ENCODE peak calls at places on chromosomes 2 and 18, in six cellular contexts. R is K562, G is HCT116, B is HepG2, O is H1, V is GM12878. W is an unnamed sample.

GRCh38 chr18:36298113-36298701 is 694 bp downstream of the FHOD3 start:
- DNase-seq in R (peak), G (no peak), B (no peak), O (no peak), V (no peak), W (peak)

GRCh38 chr18:41842886-41843285 is 112.1 kb upstream of the PIK3C3 start:
- DNase-seq in R (no peak), G (no peak), B (no peak), O (no peak), V (no peak), W (no peak)

GRCh38 chr2:31136732-31137131 is 1.5 kb downstream of the GALNT14 start:
- DNase-seq in R (no peak), G (no peak), B (no peak), O (no peak), V (no peak), W (no peak)

GRCh38 chr2:34012728-34013302 is 413.7 kb upstream of the FAM98A start:
- DNase-seq in R (no peak), G (peak), B (peak), O (peak), V (no peak), W (peak)

GRCh38 chr2:225074366-225074765 is 32.1 kb upstream of the DOCK10 start:
- DNase-seq in R (no peak), G (no peak), B (no peak), O (no peak), V (no peak), W (no peak)

GRCh38 chr2:109448946-109449788 is 164.6 kb downstream of the SEPTIN10 start:
- DNase-seq in R (no peak), G (peak), B (no peak), O (no peak), V (no peak), W (no peak)

GRCh38 chr18:24600076-24600654 is 139.7 kb downstream of the HRH4 start:
- DNase-seq in R (peak), G (peak), B (peak), O (no peak), V (no peak), W (no peak)

GRCh38 chr2:80246449-80247025 is 58.0 kb downstream of the LRRTM1 start:
- DNase-seq in R (no peak), G (no peak), B (no peak), O (no peak), V (no peak), W (no peak)

GRCh38 chr18:44796505-44797198 is 116.0 kb downstream of the SETBP1 start:
- DNase-seq in R (no peak), G (no peak), B (peak), O (no peak), V (no peak), W (no peak)

GRCh38 chr2:240960309-240960962 is 38.0 kb upstream of the SNED1 start:
- DNase-seq in R (no peak), G (no peak), B (peak), O (no peak), V (no peak), W (no peak)

GRCh38 chr18:49967171-49967570 is 153.8 kb upstream of the ACAA2 start:
- DNase-seq in R (no peak), G (peak), B (peak), O (no peak), V (peak), W (no peak)

GRCh38 chr2:120346667-120347358 is 877 bp downstream of the INHBB start:
- DNase-seq in R (no peak), G (no peak), B (no peak), O (no peak), V (no peak), W (peak)

GRCh38 chr2:68741805-68742306 is 7.2 kb downstream of the ARHGAP25 start:
- DNase-seq in R (no peak), G (no peak), B (no peak), O (no peak), V (no peak), W (no peak)

GRCh38 chr2:8704906-8705305 is 23.1 kb downstream of the ID2 start:
- DNase-seq in R (no peak), G (no peak), B (no peak), O (no peak), V (no peak), W (no peak)

GRCh38 chr2:221124542-221125235 is 447.4 kb downstream of the EPHA4 start:
- DNase-seq in R (no peak), G (no peak), B (no peak), O (no peak), V (no peak), W (peak)

GRCh38 chr2:236177604-236177966 is 9.4 kb upstream of the GBX2 start:
- DNase-seq in R (peak), G (peak), B (peak), O (no peak), V (no peak), W (peak)

GRCh38 chr2:113251118-113251517 is 27.6 kb downstream of the PAX8 start:
- DNase-seq in R (peak), G (no peak), B (no peak), O (no peak), V (no peak), W (no peak)

GRCh38 chr18:44411971-44412370 is 268.7 kb upstream of the SETBP1 start:
- DNase-seq in R (no peak), G (no peak), B (no peak), O (no peak), V (no peak), W (no peak)

GRCh38 chr2:64417624-64418023 is 36.3 kb upstream of the LGALSL start:
- DNase-seq in R (no peak), G (no peak), B (no peak), O (no peak), V (no peak), W (no peak)

GRCh38 chr2:21123473-21124393 is at the start of gene TDRD15:
- DNase-seq in R (peak), G (no peak), B (no peak), O (no peak), V (no peak), W (no peak)

DNA sequence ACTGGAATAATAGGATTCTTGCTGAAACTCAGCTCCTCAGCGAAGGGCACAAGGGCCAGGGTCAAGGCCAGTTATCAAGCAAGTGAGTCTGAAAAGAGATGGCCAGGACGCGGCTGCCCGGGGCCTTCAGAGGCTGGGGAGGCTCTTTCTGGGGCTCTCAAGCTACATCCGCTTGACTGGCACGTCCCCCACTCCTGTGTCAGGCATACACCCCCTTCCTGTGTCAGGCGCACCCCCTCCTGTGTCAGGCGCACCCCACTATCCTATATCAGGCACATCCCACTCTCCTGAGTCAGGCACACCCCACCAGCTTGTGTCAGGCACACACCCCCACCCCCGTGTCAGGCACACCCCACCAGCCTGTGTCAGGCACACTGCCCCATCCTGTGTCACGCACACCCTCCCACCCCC is 91.8 kb downstream of the TPO start:
- DNase-seq in R (no peak), G (no peak), B (no peak), O (no peak), V (no peak), W (no peak)
- TF ChIP-seq ATF3 in R (no peak), G (no peak), B (no peak), O (no peak), V (no peak), W (no peak)

GRCh38 chr2:10926191-10926830 is 14.6 kb downstream of the KCNF1 start:
- DNase-seq in R (no peak), G (no peak), B (no peak), O (no peak), V (no peak), W (no peak)
- TF ChIP-seq ATF3 in R (no peak), G (no peak), B (no peak), O (no peak), V (no peak), W (no peak)

GRCh38 chr18:34159691-34160185 is 65.0 kb downstream of the NOL4 start:
- DNase-seq in R (no peak), G (no peak), B (no peak), O (no peak), V (no peak), W (no peak)
- TF ChIP-seq ATF3 in R (no peak), G (no peak), B (no peak), O (no peak), V (no peak), W (no peak)

DNA sequence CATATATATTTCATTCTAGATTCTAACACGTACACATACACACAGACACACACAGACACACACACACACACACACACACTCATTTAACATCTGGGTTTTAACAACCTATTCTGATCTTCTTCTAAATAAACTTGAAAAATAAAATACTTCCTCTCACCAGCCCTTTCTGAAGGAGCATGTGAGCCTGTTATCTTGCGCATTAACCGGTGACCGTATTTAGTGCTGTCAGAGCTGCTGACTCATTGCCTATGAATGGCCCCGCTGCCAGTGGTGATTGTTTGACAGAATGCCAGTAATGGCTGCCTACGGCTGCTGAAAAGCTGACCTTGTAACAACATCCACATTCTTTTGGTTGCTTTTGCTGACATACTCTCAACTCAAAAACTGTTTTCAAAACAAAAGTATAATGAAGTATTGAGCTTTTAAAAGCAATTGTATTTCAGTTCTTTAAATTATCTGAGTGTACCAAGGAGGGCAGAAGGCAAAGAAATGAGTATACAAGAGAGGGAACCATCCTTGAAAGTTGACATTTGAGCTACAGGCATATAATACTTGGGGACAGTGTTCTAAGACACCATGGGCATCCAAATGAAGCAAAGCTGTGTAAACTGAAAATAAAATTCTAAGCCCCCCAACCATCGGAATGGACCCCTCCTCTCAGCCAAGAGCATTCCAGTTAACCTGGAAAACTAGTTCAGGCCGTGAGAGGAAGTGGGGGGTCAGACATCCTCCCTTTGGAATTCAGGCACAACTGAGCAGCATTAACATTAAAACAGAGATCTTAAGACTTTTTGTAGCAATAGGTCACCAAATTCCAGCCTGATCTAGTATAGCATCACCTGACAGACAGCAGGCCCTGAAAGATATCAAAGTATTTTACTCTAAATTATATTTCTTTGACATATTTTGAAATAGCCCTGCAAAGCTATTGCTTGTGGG is 50.2 kb upstream of the DTNA start:
- DNase-seq in R (no peak), G (peak), B (peak), O (peak), V (no peak), W (peak)
- TF ChIP-seq ATF3 in R (no peak), G (no peak), B (no peak), O (no peak), V (no peak), W (no peak)

DNA sequence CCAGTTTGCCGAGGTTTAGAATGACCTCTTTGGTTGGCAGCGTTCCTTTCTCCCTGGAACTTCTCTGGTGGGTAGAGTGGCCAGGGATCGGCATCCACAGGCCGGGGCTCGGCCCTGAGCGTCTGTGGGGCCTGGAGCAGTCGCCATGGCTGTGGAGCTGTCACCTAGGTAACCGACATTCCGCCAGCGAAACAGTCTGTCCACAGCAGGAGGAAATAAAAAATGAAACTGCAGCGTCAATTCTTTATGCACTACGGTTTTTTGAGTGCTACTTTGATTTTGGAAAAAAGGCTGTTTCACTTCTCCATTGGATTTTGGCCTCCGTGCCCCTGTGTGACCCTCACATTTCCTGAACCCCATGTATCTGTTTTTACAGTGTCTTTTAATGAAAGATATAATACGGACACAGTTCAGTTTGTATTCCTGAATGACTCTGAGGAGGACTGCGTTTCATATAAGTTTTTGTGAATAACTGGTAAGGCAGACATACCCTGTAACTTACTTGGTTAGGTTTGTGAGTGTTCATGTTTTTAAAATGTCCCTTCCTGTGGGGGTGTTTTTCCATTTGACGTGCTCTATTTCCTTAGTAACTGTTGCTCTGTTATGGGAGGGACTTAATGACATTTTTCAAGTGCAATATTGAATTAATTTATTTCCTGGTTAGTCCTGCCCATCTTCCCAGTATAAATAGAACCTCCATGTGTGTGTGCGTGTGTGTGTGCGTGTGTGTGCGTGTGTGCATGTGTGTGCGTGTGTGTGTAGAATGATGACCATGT is 163.5 kb downstream of the LDLRAD4 start:
- DNase-seq in R (no peak), G (no peak), B (no peak), O (no peak), V (no peak), W (no peak)
- TF ChIP-seq ATF3 in R (no peak), G (no peak), B (no peak), O (no peak), V (no peak), W (no peak)

GRCh38 chr2:102486941-102487702 is 14.1 kb downstream of the SLC9A4 start:
- DNase-seq in R (no peak), G (no peak), B (no peak), O (no peak), V (no peak), W (no peak)

GRCh38 chr2:102483086-102483485 is 10.1 kb downstream of the SLC9A4 start:
- DNase-seq in R (no peak), G (no peak), B (no peak), O (no peak), V (no peak), W (no peak)

GRCh38 chr2:102488063-102488462 is 15.0 kb downstream of the SLC9A4 start:
- DNase-seq in R (no peak), G (no peak), B (no peak), O (no peak), V (no peak), W (no peak)

GRCh38 chr2:102484310-102485061 is 11.5 kb downstream of the SLC9A4 start:
- DNase-seq in R (no peak), G (no peak), B (no peak), O (no peak), V (no peak), W (no peak)

DNA sequence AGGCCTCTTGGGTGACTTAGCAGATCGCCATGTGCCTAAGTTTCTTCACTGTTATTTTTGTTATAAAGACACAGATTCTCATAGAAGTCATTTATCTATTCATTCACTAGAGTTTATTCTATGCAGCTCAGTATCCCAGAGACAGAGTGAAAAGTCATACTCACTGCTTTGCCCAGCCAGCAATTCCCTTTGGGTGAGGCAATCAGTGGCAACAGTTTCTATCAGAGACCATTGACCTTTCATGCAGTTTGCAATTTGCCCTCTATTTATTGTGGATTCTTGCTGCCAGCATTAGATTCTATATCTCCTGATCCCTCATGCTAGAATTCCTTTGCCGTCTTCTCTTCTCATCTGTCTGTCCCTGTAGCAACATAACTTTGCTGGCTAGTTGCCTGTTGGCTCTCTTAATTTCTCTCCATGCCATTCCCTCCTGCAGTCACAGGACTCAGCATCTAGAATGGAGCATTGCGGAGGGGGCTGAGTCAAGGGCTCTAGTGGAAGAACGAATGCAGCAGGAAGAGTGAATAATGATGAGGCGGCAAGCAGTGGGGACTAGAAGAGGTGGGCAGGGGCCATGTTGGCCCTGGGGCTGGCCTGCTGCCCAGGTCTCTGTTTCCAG is 12.2 kb downstream of the SLC9A4 start:
- DNase-seq in R (no peak), G (no peak), B (no peak), O (no peak), V (no peak), W (no peak)
- TF ChIP-seq ATF3 in R (no peak), G (no peak), B (no peak), O (no peak), V (no peak), W (no peak)

GRCh38 chr2:204842731-204843490 is 297.6 kb downstream of the PARD3B start:
- DNase-seq in R (no peak), G (no peak), B (no peak), O (no peak), V (no peak), W (no peak)
- TF ChIP-seq ATF3 in R (no peak), G (no peak), B (no peak), O (no peak), V (no peak), W (no peak)

W was measured in WTC11.